ENCODE peak calls at places on chromosomes 5 and 9, in seven cellular contexts. T is SK-N-SH, Z is GM12878, L is HCT116, R is HepG2, M is H1, B is K562. O is an unnamed sample.

GRCh38 chr5:112594060-112594850 is 143.4 kb upstream of the APC start:
- DNase-seq in R (no peak), L (no peak), B (no peak), Z (no peak), M (no peak), T (peak; percentile 20), O (no peak)

GRCh38 chr9:137070906-137071275 is 534 bp upstream of the SAPCD2 start:
- DNase-seq in R (peak; percentile 64), Z (no peak), B (no peak), M (peak; percentile 79), T (peak; percentile 77), L (no peak), O (no peak)

GRCh38 chr5:141771031-141771430 is 89.0 kb upstream of the ARAP3 start:
- DNase-seq in B (peak; percentile 31), T (no peak), M (no peak), R (no peak), L (no peak), Z (no peak), O (no peak)

GRCh38 chr9:120388000-120388855 is 191.7 kb downstream of the CDK5RAP2 start:
- DNase-seq in T (no peak), Z (no peak), R (no peak), M (no peak), L (no peak), B (no peak), O (no peak)

GRCh38 chr9:136095495-136096058 is 488 bp upstream of the NACC2 start:
- DNase-seq in Z (no peak), L (no peak), B (peak; percentile 78), T (peak; percentile 81), M (no peak), R (no peak), O (peak; percentile 38)

GRCh38 chr5:68950111-68950510 is 143.7 kb upstream of the SLC30A5 start:
- DNase-seq in L (no peak), R (no peak), Z (no peak), B (no peak), T (peak; percentile 69), M (no peak), O (peak; percentile 19)

GRCh38 chr9:106420511-106420944 is 442.4 kb upstream of the ZNF462 start:
- DNase-seq in L (no peak), Z (peak; percentile 76), B (no peak), M (no peak), R (no peak), T (no peak), O (no peak)

GRCh38 chr5:78527054-78527884 is 121.3 kb downstream of the LHFPL2 start:
- DNase-seq in M (no peak), Z (no peak), B (peak; percentile 45), R (no peak), L (no peak), T (no peak), O (no peak)

GRCh38 chr9:129071526-129072131 is 9.3 kb upstream of the DOLPP1 start:
- DNase-seq in B (no peak), L (no peak), R (no peak), T (no peak), Z (no peak), M (peak; percentile 78), O (no peak)

GRCh38 chr9:35029852-35030251 is 40.3 kb downstream of the DNAJB5 start:
- DNase-seq in R (no peak), T (no peak), L (no peak), M (no peak), B (no peak), Z (no peak), O (peak; percentile 55)

GRCh38 chr5:86596476-86596875 is 21.3 kb upstream of the COX7C start:
- DNase-seq in B (no peak), M (no peak), L (no peak), Z (no peak), R (no peak), T (no peak), O (no peak)

GRCh38 chr5:83987513-83988292 is 267.0 kb upstream of the HAPLN1 start:
- DNase-seq in R (no peak), L (no peak), B (no peak), M (no peak), T (no peak), Z (no peak), O (no peak)

GRCh38 chr5:135997936-135998335 is 30.9 kb upstream of the TGFBI start:
- DNase-seq in M (peak; percentile 50), R (no peak), T (no peak), B (no peak), Z (no peak), L (no peak), O (no peak)

GRCh38 chr5:36854402-36855140 is 22.0 kb upstream of the NIPBL start:
- DNase-seq in R (no peak), L (peak; percentile 45), T (peak; percentile 4), M (no peak), Z (no peak), B (peak; percentile 15), O (no peak)

GRCh38 chr5:125411163-125412050 is 665.0 kb upstream of the ZNF608 start:
- DNase-seq in L (no peak), T (no peak), M (no peak), R (no peak), B (no peak), Z (peak; percentile 50), O (no peak)

GRCh38 chr9:127779136-127779981 is 893 bp upstream of the SH2D3C start:
- DNase-seq in B (no peak), M (no peak), R (no peak), Z (peak; percentile 79), L (no peak), T (peak; percentile 41), O (no peak)

GRCh38 chr9:131887680-131888079 is 147.8 kb upstream of the RAPGEF1 start:
- DNase-seq in L (no peak), R (no peak), T (no peak), M (no peak), Z (no peak), B (no peak), O (no peak)

GRCh38 chr5:150774145-150774544 is 4.4 kb upstream of the SMIM3 start:
- DNase-seq in L (no peak), B (peak; percentile 30), Z (no peak), R (no peak), M (no peak), T (peak; percentile 29), O (no peak)
- TF ChIP-seq JUND in L (no peak), B (peak; percentile 82), Z (no peak), R (no peak), M (no peak), T (peak; percentile 66), O (no peak)

GRCh38 chr5:151075698-151076331 is 5.0 kb downstream of the TNIP1 start:
- DNase-seq in L (no peak), B (no peak), M (no peak), Z (no peak), T (no peak), R (no peak), O (peak; percentile 78)
- TF ChIP-seq JUND in L (no peak), B (no peak), M (no peak), Z (no peak), T (no peak), R (no peak), O (no peak)

DNA sequence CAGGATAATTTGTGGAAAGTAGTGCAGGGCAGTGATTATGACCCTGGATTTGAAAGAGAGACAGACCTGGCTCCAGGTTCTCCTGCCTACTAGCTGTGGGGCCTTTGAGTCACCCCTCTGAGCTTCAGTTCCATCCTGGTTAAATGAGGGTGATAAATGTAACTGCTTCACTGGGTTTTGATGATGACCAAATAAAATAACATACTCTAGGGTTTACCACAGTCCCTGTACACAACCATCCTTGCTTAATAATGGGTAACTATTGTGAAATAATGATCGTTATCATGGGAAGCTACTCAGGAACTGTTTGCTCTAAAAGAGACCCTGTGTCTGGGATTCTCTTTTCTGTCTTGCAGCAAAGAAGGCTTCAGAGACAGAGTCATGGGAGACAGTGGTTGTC is 23.7 kb downstream of the AKNA start:
- DNase-seq in R (peak; percentile 57), B (no peak), M (no peak), L (no peak), Z (no peak), T (no peak), O (peak; percentile 35)
- TF ChIP-seq JUND in R (no peak), B (no peak), M (no peak), L (no peak), Z (no peak), T (no peak), O (no peak)

GRCh38 chr5:156474251-156474650 is 147.3 kb downstream of the SGCD start:
- DNase-seq in L (no peak), T (no peak), B (no peak), R (no peak), M (no peak), Z (no peak), O (no peak)
- TF ChIP-seq JUND in L (no peak), T (no peak), B (no peak), R (no peak), M (no peak), Z (no peak), O (no peak)

GRCh38 chr5:57032151-57032551 is 80.2 kb upstream of the MIER3 start:
- DNase-seq in L (peak; percentile 70), Z (no peak), B (no peak), R (peak; percentile 20), M (no peak), T (no peak), O (peak; percentile 27)

GRCh38 chr5:57033503-57033902 is 81.6 kb upstream of the MIER3 start:
- DNase-seq in Z (no peak), R (no peak), B (no peak), M (no peak), L (no peak), T (no peak), O (no peak)

GRCh38 chr5:57035955-57036354 is 84.0 kb upstream of the MIER3 start:
- DNase-seq in L (no peak), T (no peak), R (no peak), B (no peak), M (no peak), Z (no peak), O (no peak)

GRCh38 chr5:57034517-57034916 is 82.6 kb upstream of the MIER3 start:
- DNase-seq in L (no peak), T (no peak), M (no peak), Z (no peak), B (no peak), R (no peak), O (no peak)

DNA sequence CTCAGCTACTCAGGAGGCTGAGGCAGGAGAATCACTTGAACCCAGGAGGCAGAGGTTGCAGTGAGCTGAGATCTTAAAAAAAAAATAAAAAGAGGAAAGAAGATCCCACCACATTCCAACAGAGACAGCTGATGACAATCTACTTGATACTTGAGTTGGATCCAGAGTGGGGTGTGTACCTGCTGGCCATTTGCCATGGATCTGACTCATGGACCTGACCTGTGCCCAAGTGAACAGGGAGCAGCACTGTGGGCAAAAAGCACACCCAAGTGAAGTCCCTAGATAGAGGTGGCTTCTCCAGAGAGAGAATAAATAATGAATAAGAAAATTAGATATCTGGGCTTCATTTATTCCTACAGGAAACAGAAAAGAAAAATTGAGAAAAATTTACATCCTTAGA is 81.2 kb upstream of the MIER3 start:
- DNase-seq in M (no peak), B (no peak), R (no peak), T (no peak), L (peak; percentile 34), Z (no peak), O (no peak)
- TF ChIP-seq JUND in M (no peak), B (no peak), R (no peak), T (no peak), L (peak; percentile 58), Z (no peak), O (no peak)